ENCODE peak calls at places on chromosomes 4 and X, in nine cellular contexts. One of them, this sample, is unnamed.

GRCh38 chrX:34826964-34827363 is 115.6 kb upstream of the FAM47B start:
- DNase-seq in HCT116: no peak
- DNase-seq in HepG2: no peak
- DNase-seq in SK-N-SH: no peak
- DNase-seq in K562: no peak
- DNase-seq in GM12878: no peak
- DNase-seq in A549: no peak
- DNase-seq in HL-60: no peak
- DNase-seq in Panc1: no peak
- DNase-seq in this sample: no peak

GRCh38 chr4:180060159-180060889 is 2182.9 kb upstream of the TENM3 start:
- DNase-seq in GM12878: no peak
- DNase-seq in HL-60: no peak
- DNase-seq in K562: no peak
- DNase-seq in A549: peak; percentile 23
- DNase-seq in HepG2: no peak
- DNase-seq in SK-N-SH: peak; percentile 11
- DNase-seq in HCT116: no peak
- DNase-seq in Panc1: no peak
- DNase-seq in this sample: peak; percentile 23

GRCh38 chr4:108058685-108059440 is 69.2 kb downstream of the HADH start:
- DNase-seq in HCT116: peak; percentile 68
- DNase-seq in HL-60: no peak
- DNase-seq in Panc1: no peak
- DNase-seq in SK-N-SH: no peak
- DNase-seq in K562: no peak
- DNase-seq in GM12878: no peak
- DNase-seq in HepG2: peak; percentile 27
- DNase-seq in A549: no peak
- DNase-seq in this sample: no peak

GRCh38 chr4:156595041-156595440 is 376.6 kb downstream of the PDGFC start:
- DNase-seq in SK-N-SH: no peak
- DNase-seq in HCT116: no peak
- DNase-seq in HL-60: no peak
- DNase-seq in A549: no peak
- DNase-seq in GM12878: no peak
- DNase-seq in HepG2: no peak
- DNase-seq in K562: no peak
- DNase-seq in Panc1: no peak
- DNase-seq in this sample: no peak

GRCh38 chr4:123869517-123870282 is 473.1 kb downstream of the SPRY1 start:
- DNase-seq in GM12878: no peak
- DNase-seq in HCT116: no peak
- DNase-seq in Panc1: no peak
- DNase-seq in A549: no peak
- DNase-seq in SK-N-SH: no peak
- DNase-seq in HL-60: no peak
- DNase-seq in K562: no peak
- DNase-seq in HepG2: no peak
- DNase-seq in this sample: no peak

GRCh38 chr4:145218251-145218650 is 37.9 kb upstream of the OTUD4 start:
- DNase-seq in HL-60: no peak
- DNase-seq in GM12878: peak; percentile 20
- DNase-seq in K562: no peak
- DNase-seq in Panc1: no peak
- DNase-seq in SK-N-SH: no peak
- DNase-seq in HCT116: no peak
- DNase-seq in HepG2: no peak
- DNase-seq in A549: no peak
- DNase-seq in this sample: peak; percentile 34

GRCh38 chrX:42149786-42150185 is 226.4 kb upstream of the CASK start:
- DNase-seq in SK-N-SH: no peak
- DNase-seq in K562: no peak
- DNase-seq in HL-60: no peak
- DNase-seq in HCT116: no peak
- DNase-seq in HepG2: no peak
- DNase-seq in A549: no peak
- DNase-seq in Panc1: no peak
- DNase-seq in GM12878: no peak
- DNase-seq in this sample: no peak

GRCh38 chr4:76208005-76208765 is 5.4 kb downstream of the SCARB2 start:
- DNase-seq in HL-60: no peak
- DNase-seq in A549: peak; percentile 63
- DNase-seq in SK-N-SH: peak; percentile 32
- DNase-seq in HepG2: peak; percentile 85
- DNase-seq in K562: peak; percentile 18
- DNase-seq in GM12878: no peak
- DNase-seq in HCT116: no peak
- DNase-seq in Panc1: no peak
- DNase-seq in this sample: no peak

GRCh38 chr4:183185018-183185417 is 86.0 kb downstream of the WWC2 start:
- DNase-seq in Panc1: no peak
- DNase-seq in HL-60: no peak
- DNase-seq in A549: no peak
- DNase-seq in SK-N-SH: no peak
- DNase-seq in HepG2: no peak
- DNase-seq in K562: no peak
- DNase-seq in HCT116: no peak
- DNase-seq in GM12878: no peak
- DNase-seq in this sample: no peak

GRCh38 chr4:14184265-14184664 is 556.7 kb upstream of the BOD1L1 start:
- DNase-seq in A549: no peak
- DNase-seq in HepG2: no peak
- DNase-seq in SK-N-SH: peak; percentile 33
- DNase-seq in Panc1: no peak
- DNase-seq in GM12878: no peak
- DNase-seq in HL-60: no peak
- DNase-seq in HCT116: no peak
- DNase-seq in K562: no peak
- DNase-seq in this sample: no peak

GRCh38 chrX:95885074-95885473 is 799.6 kb upstream of the DIAPH2 start:
- DNase-seq in Panc1: no peak
- DNase-seq in GM12878: no peak
- DNase-seq in HL-60: no peak
- DNase-seq in SK-N-SH: no peak
- DNase-seq in K562: no peak
- DNase-seq in HCT116: no peak
- DNase-seq in A549: no peak
- DNase-seq in HepG2: no peak
- DNase-seq in this sample: no peak

GRCh38 chr4:17324431-17324830 is 187.5 kb downstream of the QDPR start:
- DNase-seq in HepG2: peak; percentile 12
- DNase-seq in SK-N-SH: peak; percentile 59
- DNase-seq in HCT116: peak; percentile 29
- DNase-seq in Panc1: no peak
- DNase-seq in A549: peak; percentile 18
- DNase-seq in K562: peak; percentile 58
- DNase-seq in HL-60: peak; percentile 18
- DNase-seq in GM12878: no peak
- DNase-seq in this sample: peak; percentile 81

GRCh38 chr4:11402192-11402591 is 26.5 kb downstream of the HS3ST1 start:
- DNase-seq in HL-60: no peak
- DNase-seq in GM12878: no peak
- DNase-seq in HepG2: no peak
- DNase-seq in A549: no peak
- DNase-seq in K562: no peak
- DNase-seq in HCT116: no peak
- DNase-seq in Panc1: no peak
- DNase-seq in SK-N-SH: no peak
- DNase-seq in this sample: no peak

DNA sequence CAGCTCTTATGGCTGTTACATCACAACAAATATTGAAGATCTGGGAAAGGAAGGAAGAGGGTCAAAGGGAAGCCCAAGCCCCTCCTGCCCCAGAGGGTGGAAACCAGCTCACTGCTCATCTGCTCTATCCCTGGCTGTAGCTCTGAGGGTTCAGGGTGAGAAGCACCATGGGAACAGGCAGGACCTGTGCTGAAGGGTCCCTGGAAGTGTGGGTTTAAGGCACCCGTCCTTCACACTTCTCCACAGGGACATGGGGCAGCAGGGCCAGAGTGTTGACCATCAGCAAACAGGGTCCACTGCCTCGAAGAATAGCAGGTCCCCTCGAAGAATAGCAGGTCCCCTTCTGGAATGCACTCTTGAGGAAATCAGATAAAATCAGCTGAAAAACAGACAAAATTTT is 4.4 kb downstream of the RTL5 start:
- DNase-seq in HL-60: no peak
- DNase-seq in HepG2: no peak
- DNase-seq in GM12878: no peak
- DNase-seq in K562: no peak
- DNase-seq in SK-N-SH: no peak
- DNase-seq in Panc1: no peak
- DNase-seq in HCT116: no peak
- DNase-seq in A549: no peak
- DNase-seq in this sample: no peak
- TF ChIP-seq REST in HL-60: no peak
- TF ChIP-seq REST in HepG2: no peak
- TF ChIP-seq REST in GM12878: no peak
- TF ChIP-seq REST in K562: no peak
- TF ChIP-seq REST in SK-N-SH: no peak
- TF ChIP-seq REST in Panc1: no peak
- TF ChIP-seq REST in HCT116: no peak
- TF ChIP-seq REST in A549: no peak
- TF ChIP-seq REST in this sample: no peak

GRCh38 chr4:54073481-54073880 is 9.1 kb upstream of the CHIC2 start:
- DNase-seq in K562: no peak
- DNase-seq in A549: no peak
- DNase-seq in HCT116: no peak
- DNase-seq in Panc1: no peak
- DNase-seq in SK-N-SH: no peak
- DNase-seq in HepG2: no peak
- DNase-seq in GM12878: no peak
- DNase-seq in HL-60: no peak
- DNase-seq in this sample: no peak

GRCh38 chr4:54077812-54078211 is 13.4 kb upstream of the CHIC2 start:
- DNase-seq in SK-N-SH: no peak
- DNase-seq in HCT116: no peak
- DNase-seq in K562: no peak
- DNase-seq in GM12878: no peak
- DNase-seq in HepG2: no peak
- DNase-seq in A549: no peak
- DNase-seq in HL-60: no peak
- DNase-seq in Panc1: no peak
- DNase-seq in this sample: no peak

GRCh38 chr4:54082168-54082567 is 17.8 kb upstream of the CHIC2 start:
- DNase-seq in K562: no peak
- DNase-seq in SK-N-SH: no peak
- DNase-seq in Panc1: peak; percentile 97
- DNase-seq in HepG2: peak; percentile 95
- DNase-seq in HCT116: peak; percentile 70
- DNase-seq in A549: peak; percentile 90
- DNase-seq in GM12878: no peak
- DNase-seq in HL-60: no peak
- DNase-seq in this sample: no peak

GRCh38 chr4:54076673-54077072 is 12.3 kb upstream of the CHIC2 start:
- DNase-seq in HL-60: no peak
- DNase-seq in A549: no peak
- DNase-seq in SK-N-SH: no peak
- DNase-seq in GM12878: no peak
- DNase-seq in Panc1: no peak
- DNase-seq in HCT116: no peak
- DNase-seq in HepG2: no peak
- DNase-seq in K562: no peak
- DNase-seq in this sample: no peak
- TF ChIP-seq REST in HL-60: no peak
- TF ChIP-seq REST in A549: no peak
- TF ChIP-seq REST in SK-N-SH: no peak
- TF ChIP-seq REST in GM12878: no peak
- TF ChIP-seq REST in Panc1: no peak
- TF ChIP-seq REST in HCT116: no peak
- TF ChIP-seq REST in HepG2: no peak
- TF ChIP-seq REST in K562: no peak
- TF ChIP-seq REST in this sample: no peak

GRCh38 chr4:68719075-68719473 is 48.6 kb upstream of the UGT2B15 start:
- DNase-seq in GM12878: no peak
- DNase-seq in HCT116: no peak
- DNase-seq in K562: no peak
- DNase-seq in HL-60: no peak
- DNase-seq in HepG2: no peak
- DNase-seq in Panc1: no peak
- DNase-seq in A549: no peak
- DNase-seq in SK-N-SH: no peak
- DNase-seq in this sample: no peak

GRCh38 chr4:68717999-68718398 is 47.5 kb upstream of the UGT2B15 start:
- DNase-seq in HepG2: no peak
- DNase-seq in SK-N-SH: no peak
- DNase-seq in HCT116: no peak
- DNase-seq in K562: no peak
- DNase-seq in HL-60: no peak
- DNase-seq in Panc1: no peak
- DNase-seq in A549: no peak
- DNase-seq in GM12878: no peak
- DNase-seq in this sample: no peak

GRCh38 chr4:68724426-68724825 is 54.0 kb upstream of the UGT2B15 start:
- DNase-seq in Panc1: no peak
- DNase-seq in GM12878: no peak
- DNase-seq in HepG2: no peak
- DNase-seq in HCT116: no peak
- DNase-seq in A549: no peak
- DNase-seq in SK-N-SH: no peak
- DNase-seq in HL-60: no peak
- DNase-seq in K562: no peak
- DNase-seq in this sample: peak; percentile 11

GRCh38 chr4:68718447-68719074 is 48.1 kb upstream of the UGT2B15 start:
- DNase-seq in HCT116: no peak
- DNase-seq in SK-N-SH: no peak
- DNase-seq in HepG2: no peak
- DNase-seq in A549: no peak
- DNase-seq in HL-60: no peak
- DNase-seq in K562: no peak
- DNase-seq in Panc1: no peak
- DNase-seq in GM12878: no peak
- DNase-seq in this sample: no peak
- TF ChIP-seq REST in HCT116: no peak
- TF ChIP-seq REST in SK-N-SH: no peak
- TF ChIP-seq REST in HepG2: no peak
- TF ChIP-seq REST in A549: no peak
- TF ChIP-seq REST in HL-60: no peak
- TF ChIP-seq REST in K562: no peak
- TF ChIP-seq REST in Panc1: no peak
- TF ChIP-seq REST in GM12878: no peak
- TF ChIP-seq REST in this sample: no peak

DNA sequence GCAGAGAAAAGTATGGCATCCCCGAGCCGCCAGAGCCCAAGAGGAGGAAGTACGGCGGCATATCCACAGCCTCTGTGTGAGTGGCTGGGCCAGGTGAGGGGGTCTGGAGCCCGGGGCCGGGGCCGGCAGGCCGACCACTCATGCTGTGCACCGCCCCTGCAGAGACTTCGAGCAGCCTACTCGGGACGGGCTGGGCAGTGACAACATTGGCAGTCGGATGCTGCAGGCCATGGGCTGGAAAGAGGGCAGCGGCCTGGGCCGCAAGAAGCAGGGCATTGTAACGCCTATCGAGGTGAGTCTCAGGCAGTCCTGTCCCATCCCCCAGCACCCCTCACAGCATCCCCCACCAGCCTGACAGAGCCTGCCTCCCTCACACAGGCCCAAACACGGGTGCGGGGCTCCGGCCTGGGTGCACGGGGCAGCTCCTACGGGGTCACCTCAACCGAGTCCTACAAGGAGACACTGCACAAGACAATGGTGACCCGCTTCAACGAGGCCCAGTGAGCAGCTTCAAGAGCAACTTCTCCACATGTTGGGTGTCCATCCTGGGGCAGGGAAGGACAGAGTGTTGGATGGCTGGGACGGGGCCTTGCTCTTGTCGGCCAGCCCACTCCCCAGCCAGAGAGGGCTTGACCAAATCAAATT is 7.4 kb upstream of the UBA1 start:
- DNase-seq in HL-60: no peak
- DNase-seq in HepG2: no peak
- DNase-seq in SK-N-SH: no peak
- DNase-seq in Panc1: no peak
- DNase-seq in A549: no peak
- DNase-seq in GM12878: no peak
- DNase-seq in HCT116: no peak
- DNase-seq in K562: no peak
- DNase-seq in this sample: no peak
- TF ChIP-seq REST in HL-60: no peak
- TF ChIP-seq REST in HepG2: no peak
- TF ChIP-seq REST in SK-N-SH: no peak
- TF ChIP-seq REST in Panc1: no peak
- TF ChIP-seq REST in A549: no peak
- TF ChIP-seq REST in GM12878: no peak
- TF ChIP-seq REST in HCT116: no peak
- TF ChIP-seq REST in K562: no peak
- TF ChIP-seq REST in this sample: no peak

This sample was measured in GM23338.